ENCODE peak calls at places on chromosomes 5 and 9, in seven cellular contexts. W, S, K, U, H, P and A are unnamed samples.

GRCh38 chr5:17248999-17249634 is 31.7 kb downstream of the BASP1 start:
- DNase-seq in W (peak), S (no peak), K (peak), U (peak), H (peak), P (no peak), A (no peak)

GRCh38 chr9:95171001-95171400 is 146.5 kb downstream of the FANCC start:
- DNase-seq in W (no peak), S (no peak), K (no peak), U (no peak), H (no peak), P (peak), A (no peak)

GRCh38 chr9:126791406-126792230 is 13.2 kb upstream of the ZBTB43 start:
- DNase-seq in W (peak), S (no peak), K (peak), U (peak), H (no peak), P (no peak), A (peak)

GRCh38 chr5:59693492-59693891 is 200.0 kb downstream of the PDE4D start:
- DNase-seq in W (no peak), S (no peak), K (no peak), U (no peak), H (no peak), P (no peak), A (no peak)

GRCh38 chr9:124332321-124332720 is 74.6 kb downstream of the NEK6 start:
- DNase-seq in W (no peak), S (no peak), K (no peak), U (no peak), H (no peak), P (no peak), A (no peak)

GRCh38 chr9:107584186-107584585 is 94.6 kb upstream of the KLF4 start:
- DNase-seq in W (no peak), S (no peak), K (no peak), U (peak), H (no peak), P (no peak), A (no peak)

GRCh38 chr9:27561697-27562096 is 11.6 kb downstream of the C9orf72 start:
- DNase-seq in W (no peak), S (no peak), K (no peak), U (no peak), H (no peak), P (no peak), A (no peak)

GRCh38 chr5:15786884-15787283 is 286.9 kb downstream of the FBXL7 start:
- DNase-seq in W (no peak), S (no peak), K (no peak), U (no peak), H (no peak), P (no peak), A (no peak)

GRCh38 chr5:157558089-157558595 is 17.4 kb downstream of the ADAM19 start:
- DNase-seq in W (no peak), S (no peak), K (no peak), U (no peak), H (no peak), P (no peak), A (no peak)

GRCh38 chr5:6686916-6687409 is 26.3 kb upstream of the TENT4A start:
- DNase-seq in W (no peak), S (no peak), K (no peak), U (peak), H (peak), P (peak), A (no peak)

GRCh38 chr5:159894149-159894720 is 22.0 kb upstream of the ADRA1B start:
- DNase-seq in W (peak), S (no peak), K (no peak), U (no peak), H (no peak), P (no peak), A (no peak)

GRCh38 chr9:114093761-114094505 is 5.2 kb downstream of the KIF12 start:
- DNase-seq in W (no peak), S (no peak), K (no peak), U (no peak), H (no peak), P (no peak), A (no peak)

GRCh38 chr9:133141833-133142594 is 21.0 kb upstream of the RALGDS start:
- DNase-seq in W (no peak), S (peak), K (no peak), U (no peak), H (no peak), P (peak), A (peak)

GRCh38 chr5:75054110-75054930 is 2.0 kb upstream of the GCNT4 start:
- DNase-seq in W (no peak), S (peak), K (no peak), U (peak), H (peak), P (peak), A (peak)

GRCh38 chr9:35714579-35715252 is 17.3 kb downstream of the TLN1 start:
- DNase-seq in W (no peak), S (no peak), K (no peak), U (no peak), H (no peak), P (no peak), A (no peak)

GRCh38 chr5:129384736-129385135 is 75.4 kb upstream of the ADAMTS19 start:
- DNase-seq in W (no peak), S (no peak), K (no peak), U (no peak), H (no peak), P (no peak), A (no peak)

GRCh38 chr9:131980267-131980916 is 99.3 kb downstream of the MED27 start:
- DNase-seq in W (no peak), S (no peak), K (no peak), U (no peak), H (no peak), P (no peak), A (no peak)

GRCh38 chr9:130689937-130690700 is 3.5 kb upstream of the EXOSC2 start:
- DNase-seq in W (peak), S (no peak), K (peak), U (peak), H (peak), P (no peak), A (no peak)

GRCh38 chr5:172807766-172808311 is 26.2 kb upstream of the ERGIC1 start:
- DNase-seq in W (no peak), S (no peak), K (peak), U (no peak), H (no peak), P (no peak), A (no peak)

GRCh38 chr5:62152394-62153123 is 153.4 kb upstream of the KIF2A start:
- DNase-seq in W (no peak), S (no peak), K (no peak), U (no peak), H (no peak), P (no peak), A (no peak)

GRCh38 chr5:90902681-90903386 is 344.2 kb downstream of the ADGRV1 start:
- DNase-seq in W (no peak), S (no peak), K (no peak), U (no peak), H (no peak), P (no peak), A (no peak)

GRCh38 chr5:82772281-82772680 is 304.9 kb downstream of the TMEM167A start:
- DNase-seq in W (no peak), S (no peak), K (no peak), U (no peak), H (no peak), P (no peak), A (no peak)

GRCh38 chr9:98851730-98852462 is 44.4 kb downstream of the GALNT12 start:
- DNase-seq in W (no peak), S (no peak), K (no peak), U (peak), H (no peak), P (peak), A (no peak)

GRCh38 chr9:1294641-1295040 is 244.5 kb downstream of the DMRT2 start:
- DNase-seq in W (no peak), S (no peak), K (no peak), U (no peak), H (no peak), P (no peak), A (no peak)

GRCh38 chr9:20620658-20621552 is 1.4 kb downstream of the MLLT3 start:
- DNase-seq in W (no peak), S (peak), K (peak), U (peak), H (peak), P (peak), A (peak)

GRCh38 chr9:111926421-111926875 is 29.8 kb downstream of the UGCG start:
- DNase-seq in W (no peak), S (peak), K (no peak), U (no peak), H (no peak), P (peak), A (peak)